ENCODE peak calls at places on chromosomes 3 and 15, in five cellular contexts. N is adrenal gland, Y is psoas muscle, D is left ventricle myocardium inferior, K is breast epithelium. V is an unnamed sample.
A peak's percentile ranks its signal among the peaks of the same experiment; 100 is the strongest.

GRCh38 chr15:45136378-45136764 is 6.6 kb downstream of the DUOX1 start:
- DNase-seq in Y (no peak), D (no peak), K (no peak), N (no peak), V (no peak)

GRCh38 chr15:92140802-92141201 is 252.9 kb upstream of the ST8SIA2 start:
- DNase-seq in Y (no peak), N (no peak), D (no peak), K (no peak), V (no peak)

GRCh38 chr3:152519376-152519775 is 250.6 kb downstream of the MBNL1 start:
- DNase-seq in D (no peak), Y (no peak), K (no peak), N (no peak), V (no peak)

GRCh38 chr3:14431556-14431927 is 29.1 kb downstream of the SLC6A6 start:
- DNase-seq in K (no peak), D (no peak), Y (no peak), N (no peak), V (peak; percentile 15)

GRCh38 chr15:65639509-65639908 is 17.8 kb downstream of the SLC24A1 start:
- DNase-seq in N (peak; percentile 19), K (no peak), Y (no peak), D (no peak), V (no peak)

GRCh38 chr3:127817331-127817821 is 4.9 kb downstream of the MGLL start:
- DNase-seq in D (no peak), K (no peak), Y (peak; percentile 61), N (no peak), V (no peak)

GRCh38 chr15:68730491-68731317 is 90.0 kb downstream of the ANP32A start:
- DNase-seq in K (no peak), Y (peak; percentile 53), N (peak; percentile 37), D (peak; percentile 47), V (peak; percentile 9)

GRCh38 chr15:68304611-68305337 is 27.2 kb downstream of the FEM1B start:
- DNase-seq in N (no peak), D (no peak), Y (no peak), K (no peak), V (no peak)

GRCh38 chr15:77986891-77987764 is 90.4 kb downstream of the TBC1D2B start:
- DNase-seq in K (peak; percentile 27), N (no peak), Y (no peak), D (no peak), V (no peak)

GRCh38 chr3:55676643-55677042 is 189.5 kb upstream of the WNT5A start:
- DNase-seq in D (no peak), K (no peak), N (no peak), Y (peak; percentile 77), V (no peak)

GRCh38 chr3:89172150-89172549 is 64.7 kb downstream of the EPHA3 start:
- DNase-seq in Y (no peak), N (no peak), D (no peak), K (no peak), V (no peak)

GRCh38 chr3:15295506-15295905 is 36.9 kb downstream of the SH3BP5 start:
- DNase-seq in D (no peak), Y (no peak), N (peak; percentile 55), K (no peak), V (no peak)

GRCh38 chr3:106299300-106300098 is 430.7 kb upstream of the CBLB start:
- DNase-seq in K (no peak), N (no peak), D (no peak), Y (no peak), V (no peak)

GRCh38 chr3:127889461-127889863 is 25.6 kb upstream of the KBTBD12 start:
- DNase-seq in N (peak; percentile 49), D (no peak), K (no peak), Y (no peak), V (no peak)

GRCh38 chr15:79678032-79678701 is 218.6 kb downstream of the MTHFS start:
- DNase-seq in K (no peak), D (no peak), N (no peak), Y (no peak), V (no peak)

GRCh38 chr3:48596676-48597407 is 1.7 kb upstream of the COL7A1 start:
- DNase-seq in D (no peak), N (no peak), K (no peak), Y (no peak), V (no peak)
- H3K4me1 ChIP-seq in D (peaks cover 76% of the 10 kb centered on the region), N (peaks cover 12% of the 10 kb centered on the region), K (peaks cover 15% of the 10 kb centered on the region), Y (peaks cover 73% of the 10 kb centered on the region), V (no peaks in the 10 kb centered on the region)

GRCh38 chr15:39628131-39628482 is 47.2 kb downstream of the THBS1 start:
- DNase-seq in N (no peak), Y (no peak), K (no peak), D (no peak), V (no peak)
- H3K4me1 ChIP-seq in N (peaks cover 14% of the 10 kb centered on the region), Y (peaks cover 19% of the 10 kb centered on the region), K (peaks cover 5% of the 10 kb centered on the region), D (peaks cover 80% of the 10 kb centered on the region), V (peaks cover 80% of the 10 kb centered on the region)

GRCh38 chr3:45969152-45969551 is 25.9 kb downstream of the CXCR6 start:
- DNase-seq in K (no peak), Y (no peak), N (no peak), D (no peak), V (no peak)

GRCh38 chr3:45969953-45970352 is 25.7 kb downstream of the FYCO1 start:
- DNase-seq in D (no peak), Y (no peak), K (no peak), N (no peak), V (no peak)

GRCh38 chr3:45974686-45975085 is 20.9 kb downstream of the FYCO1 start:
- DNase-seq in K (no peak), Y (no peak), D (no peak), N (no peak), V (no peak)

GRCh38 chr3:45975696-45976095 is 19.9 kb downstream of the FYCO1 start:
- DNase-seq in Y (no peak), N (no peak), K (no peak), D (no peak), V (no peak)

GRCh38 chr3:45972534-45973402 is 22.9 kb downstream of the FYCO1 start:
- DNase-seq in K (no peak), D (no peak), Y (no peak), N (peak; percentile 72), V (no peak)
- H3K4me1 ChIP-seq in K (no peaks in the 10 kb centered on the region), D (peaks cover 17% of the 10 kb centered on the region), Y (peaks cover 66% of the 10 kb centered on the region), N (peaks cover 21% of the 10 kb centered on the region), V (peaks cover 81% of the 10 kb centered on the region)

GRCh38 chr3:73433681-73434080 is 191.1 kb downstream of the PDZRN3 start:
- DNase-seq in Y (no peak), K (no peak), D (no peak), N (no peak), V (no peak)

GRCh38 chr3:73432021-73432722 is 192.6 kb downstream of the PDZRN3 start:
- DNase-seq in Y (no peak), D (no peak), N (peak; percentile 27), K (no peak), V (no peak)

GRCh38 chr3:73431136-73431933 is 193.4 kb downstream of the PDZRN3 start:
- DNase-seq in N (no peak), K (no peak), Y (no peak), D (no peak), V (no peak)

GRCh38 chr3:73433079-73433478 is 191.7 kb downstream of the PDZRN3 start:
- DNase-seq in Y (no peak), K (no peak), N (no peak), D (no peak), V (no peak)

GRCh38 chr3:73432723-73433032 is 192.1 kb downstream of the PDZRN3 start:
- DNase-seq in K (no peak), D (no peak), Y (no peak), N (no peak), V (no peak)
- H3K4me1 ChIP-seq in K (peaks cover 7% of the 10 kb centered on the region), D (peaks cover 69% of the 10 kb centered on the region), Y (peaks cover 31% of the 10 kb centered on the region), N (peaks cover 23% of the 10 kb centered on the region), V (no peaks in the 10 kb centered on the region)

DNA sequence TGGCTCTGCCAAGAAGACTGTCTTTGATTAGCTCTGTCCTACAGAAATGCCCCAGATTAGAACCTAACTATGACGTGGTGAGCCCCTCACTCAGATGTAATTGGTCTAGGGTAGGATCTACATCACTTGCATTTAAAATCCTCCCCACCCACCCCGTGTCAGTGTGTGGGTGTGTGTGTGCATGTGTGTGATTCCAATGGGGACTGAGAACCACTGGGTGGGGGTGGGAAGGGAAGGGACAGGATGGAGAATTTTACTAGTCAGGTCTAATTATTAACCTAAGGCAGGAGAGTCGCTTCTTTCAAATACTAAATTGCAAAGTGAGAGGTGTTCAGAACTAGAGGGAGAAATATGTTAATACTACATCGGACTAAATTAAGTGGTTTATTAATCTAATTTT is 91.7 kb downstream of the TBL1XR1 start:
- DNase-seq in D (no peak), Y (no peak), N (no peak), K (no peak), V (no peak)
- H3K4me1 ChIP-seq in D (peaks cover 92% of the 10 kb centered on the region), Y (peaks cover 78% of the 10 kb centered on the region), N (peaks cover 75% of the 10 kb centered on the region), K (no peaks in the 10 kb centered on the region), V (peaks cover 54% of the 10 kb centered on the region)

V was measured in CD8-positive, alpha-beta memory T cell.